ENCODE peak calls at places on chromosomes 1 and 21, in four cellular contexts. D is foreskin fibroblast, J is cardiac fibroblast, B is COR-L47. C is an unnamed sample.

GRCh38 chr1:28144203-28145135 is 32.0 kb downstream of the PTAFR start:
- DNase-seq in J (peak; percentile 73), B (no peak), D (peak; percentile 36), C (no peak)

GRCh38 chr1:208868554-208868953 is 624.4 kb upstream of the PLXNA2 start:
- DNase-seq in D (no peak), J (peak; percentile 7), B (no peak), C (no peak)

GRCh38 chr1:176932114-176933104 is 232.1 kb downstream of the ASTN1 start:
- DNase-seq in J (no peak), B (no peak), D (no peak), C (no peak)

GRCh38 chr1:154557939-154558609 is 388 bp downstream of the UBE2Q1 start:
- DNase-seq in B (no peak), J (peak; percentile 24), D (no peak), C (no peak)

GRCh38 chr21:38496224-38496623 is 2.1 kb downstream of the ERG start:
- DNase-seq in B (no peak), D (no peak), J (no peak), C (no peak)

GRCh38 chr1:34983700-34984355 is 1.3 kb downstream of the TMEM35B start:
- DNase-seq in B (no peak), D (no peak), J (peak; percentile 34), C (no peak)

GRCh38 chr21:21730524-21730923 is 732.3 kb downstream of the NCAM2 start:
- DNase-seq in B (no peak), J (no peak), D (no peak), C (no peak)

GRCh38 chr21:38993561-38993960 is 187.8 kb downstream of the ETS2 start:
- DNase-seq in J (peak; percentile 97), D (peak; percentile 86), B (no peak), C (no peak)

GRCh38 chr1:204377800-204378608 is 18.3 kb upstream of the PLEKHA6 start:
- DNase-seq in J (no peak), D (no peak), B (no peak), C (no peak)

GRCh38 chr1:16903054-16903453 is 7.3 kb downstream of the RNU1-2 start:
- DNase-seq in J (peak; percentile 80), D (peak; percentile 85), B (no peak), C (no peak)

GRCh38 chr1:50610563-50610962 is 187.3 kb upstream of the DMRTA2 start:
- DNase-seq in D (no peak), B (peak; percentile 63), J (no peak), C (no peak)

GRCh38 chr1:27372808-27373690 is 1.6 kb downstream of the FCN3 start:
- DNase-seq in D (no peak), J (no peak), B (no peak), C (no peak)

GRCh38 chr1:9293512-9294439 is 1.1 kb downstream of the SPSB1 start:
- DNase-seq in D (peak; percentile 23), J (no peak), B (no peak), C (no peak)

C was measured in iPS DF 19.7.